ENCODE peak calls at places on chromosomes 13 and 19, in five cellular contexts. Z is stimulated activated CD8-positive, alpha-beta memory T cell treated with anti-CD3 and anti-CD28 coated beads, Interleukin-2, amount 100 ng/mL, for 48 hours; W is NCI-H774; F is choroid plexus epithelial cell; S is germinal center. J is an unnamed sample.

GRCh38 chr19:28475525-28475924 is 737.4 kb downstream of the UQCRFS1 start:
- DNase-seq in Z (no peak), W (no peak), F (peak; percentile 84), S (no peak), J (no peak)

GRCh38 chr13:44565881-44566280 is 10.2 kb downstream of the TSC22D1 start:
- DNase-seq in Z (no peak), W (no peak), F (peak; percentile 33), S (no peak), J (no peak)

GRCh38 chr13:59982631-59983382 is 180.9 kb downstream of the DIAPH3 start:
- DNase-seq in Z (no peak), W (no peak), F (peak; percentile 53), S (no peak), J (no peak)

GRCh38 chr19:27894906-27895754 is 1317.8 kb downstream of the UQCRFS1 start:
- DNase-seq in Z (no peak), W (no peak), F (no peak), S (no peak), J (no peak)

GRCh38 chr19:11446652-11447301 is 11.3 kb downstream of the PRKCSH start:
- DNase-seq in Z (peak; percentile 33), W (no peak), F (peak; percentile 40), S (peak; percentile 70), J (no peak)

GRCh38 chr19:16435238-16435911 is 36.4 kb downstream of the EPS15L1 start:
- DNase-seq in Z (no peak), W (no peak), F (peak; percentile 100), S (no peak), J (no peak)

GRCh38 chr19:2171349-2172145 is 7.8 kb downstream of the DOT1L start:
- DNase-seq in Z (peak; percentile 83), W (no peak), F (peak; percentile 54), S (peak; percentile 84), J (no peak)

GRCh38 chr13:35927554-35927953 is 203.6 kb downstream of the DCLK1 start:
- DNase-seq in Z (no peak), W (no peak), F (peak; percentile 66), S (no peak), J (no peak)

GRCh38 chr19:57954996-57955395 is 7.5 kb upstream of the ZNF256 start:
- DNase-seq in Z (no peak), W (no peak), F (no peak), S (no peak), J (no peak)

GRCh38 chr13:39590466-39591036 is 12.4 kb downstream of the LHFPL6 start:
- DNase-seq in Z (no peak), W (no peak), F (no peak), S (no peak), J (no peak)

GRCh38 chr13:70098669-70099068 is 9.0 kb upstream of the ATXN8OS start:
- DNase-seq in Z (no peak), W (no peak), F (peak; percentile 31), S (no peak), J (no peak)

GRCh38 chr19:44212865-44213346 is 574 bp downstream of the ZNF227 start:
- DNase-seq in Z (no peak), W (no peak), F (peak; percentile 25), S (no peak), J (no peak)

GRCh38 chr19:9673912-9674668 is 810 bp downstream of the ZNF562 start:
- DNase-seq in Z (no peak), W (no peak), F (peak; percentile 2), S (no peak), J (no peak)

GRCh38 chr13:71417205-71417604 is 449.8 kb downstream of the DACH1 start:
- DNase-seq in Z (no peak), W (no peak), F (peak; percentile 61), S (no peak), J (no peak)

GRCh38 chr19:11375143-11375948 is 880 bp downstream of the SWSAP1 start:
- DNase-seq in Z (peak; percentile 43), W (peak; percentile 4), F (no peak), S (peak; percentile 66), J (no peak)

GRCh38 chr19:9018163-9018875 is 8.1 kb upstream of the MUC16 start:
- DNase-seq in Z (no peak), W (no peak), F (no peak), S (no peak), J (no peak)

GRCh38 chr13:32246468-32246867 is 68.7 kb downstream of the ZAR1L start:
- DNase-seq in Z (peak; percentile 29), W (no peak), F (peak; percentile 89), S (peak; percentile 62), J (no peak)

GRCh38 chr13:98947925-98948324 is 29.9 kb downstream of the DOCK9 start:
- DNase-seq in Z (no peak), W (no peak), F (no peak), S (no peak), J (no peak)

GRCh38 chr19:35757231-35757748 is 461 bp upstream of the HSPB6 start:
- DNase-seq in Z (no peak), W (peak; percentile 63), F (peak; percentile 99), S (no peak), J (no peak)

GRCh38 chr19:12095111-12095790 is 30.7 kb downstream of the ZNF844 start:
- DNase-seq in Z (no peak), W (no peak), F (peak; percentile 42), S (no peak), J (no peak)

GRCh38 chr19:35729763-35730162 is 12.0 kb downstream of the KMT2B start:
- DNase-seq in Z (no peak), W (no peak), F (no peak), S (no peak), J (no peak)

GRCh38 chr19:33404506-33404905 is 31.0 kb downstream of the CEBPG start:
- DNase-seq in Z (no peak), W (no peak), F (no peak), S (no peak), J (no peak)

GRCh38 chr13:28313579-28313978 is 175.2 kb downstream of the PAN3 start:
- DNase-seq in Z (no peak), W (no peak), F (peak; percentile 77), S (peak; percentile 24), J (no peak)

GRCh38 chr13:97264663-97265062 is 42.5 kb downstream of the MBNL2 start:
- DNase-seq in Z (no peak), W (no peak), F (no peak), S (no peak), J (no peak)

GRCh38 chr19:10294368-10294697 is 4.6 kb downstream of the ICAM5 start:
- DNase-seq in Z (no peak), W (no peak), F (no peak), S (no peak), J (no peak)

GRCh38 chr13:108963846-108964600 is 334.6 kb downstream of the MYO16 start:
- DNase-seq in Z (no peak), W (no peak), F (peak; percentile 79), S (no peak), J (no peak)

GRCh38 chr13:49636705-49637104 is 8.4 kb downstream of the ARL11 start:
- DNase-seq in Z (no peak), W (no peak), F (no peak), S (no peak), J (no peak)

GRCh38 chr13:77760893-77761292 is 63.4 kb downstream of the SLAIN1 start:
- DNase-seq in Z (no peak), W (no peak), F (no peak), S (no peak), J (no peak)

GRCh38 chr13:37486171-37486661 is 112.4 kb downstream of the POSTN start:
- DNase-seq in Z (no peak), W (no peak), F (peak; percentile 69), S (no peak), J (no peak)

GRCh38 chr19:861756-862528 is 2.5 kb downstream of the CFD start:
- DNase-seq in Z (peak; percentile 73), W (peak; percentile 64), F (peak; percentile 31), S (peak; percentile 83), J (no peak)

GRCh38 chr19:43694553-43694952 is 21.3 kb upstream of the IRGC start:
- DNase-seq in Z (no peak), W (no peak), F (no peak), S (no peak), J (no peak)

GRCh38 chr13:30766957-30767603 is 31.7 kb downstream of the ALOX5AP start:
- DNase-seq in Z (no peak), W (no peak), F (no peak), S (peak; percentile 35), J (no peak)

GRCh38 chr13:99436686-99437416 is 64.4 kb upstream of the TM9SF2 start:
- DNase-seq in Z (peak; percentile 94), W (peak; percentile 71), F (peak; percentile 90), S (peak; percentile 84), J (peak; percentile 88)

GRCh38 chr13:110811751-110812110 is 98.2 kb downstream of the ING1 start:
- DNase-seq in Z (no peak), W (no peak), F (no peak), S (no peak), J (no peak)

GRCh38 chr19:45097776-45098520 is 5.0 kb downstream of the PPP1R37 start:
- DNase-seq in Z (no peak), W (no peak), F (peak; percentile 98), S (no peak), J (no peak)

GRCh38 chr13:102846261-102847015 is 606 bp downstream of the ERCC5 start:
- DNase-seq in Z (no peak), W (no peak), F (peak; percentile 52), S (peak; percentile 47), J (no peak)

GRCh38 chr19:16062789-16063188 is 13.5 kb upstream of the TPM4 start:
- DNase-seq in Z (peak; percentile 58), W (no peak), F (peak; percentile 59), S (peak; percentile 80), J (no peak)

J was measured in type B pancreatic cell.